ENCODE peak calls at places on chromosomes 11 and 22, in seven cellular contexts. K is WTC11, D is Caco-2, W is psoas muscle, F is endothelial cell, J is lower leg skin, B is HFFc6. I is an unnamed sample.
A peak's percentile ranks its signal among the peaks of the same experiment; 100 is the strongest.

GRCh38 chr11:62709262-62710000 is 2.0 kb downstream of the GNG3 start:
- DNase-seq in W (peak; percentile 97), J (peak; percentile 99), K (peak; percentile 96), B (peak; percentile 96), F (peak; percentile 88), D (no peak), I (peak; percentile 72)

GRCh38 chr11:117809236-117810055 is 12.4 kb upstream of the DSCAML1 start:
- DNase-seq in K (peak; percentile 74), B (peak; percentile 42), D (peak; percentile 88), F (peak; percentile 78), J (no peak), W (peak; percentile 63), I (peak; percentile 70)

GRCh38 chr22:44646668-44647067 is 55.3 kb upstream of the PRR5 start:
- DNase-seq in J (no peak), F (no peak), D (no peak), W (no peak), B (no peak), K (no peak), I (no peak)

GRCh38 chr11:130504317-130504716 is 55.9 kb downstream of the ADAMTS15 start:
- DNase-seq in J (no peak), B (no peak), D (no peak), W (no peak), K (no peak), F (no peak), I (no peak)

GRCh38 chr11:113261709-113262475 is 52.5 kb upstream of the TTC12 start:
- DNase-seq in F (no peak), B (peak; percentile 30), J (peak; percentile 45), K (no peak), D (no peak), W (no peak), I (no peak)

GRCh38 chr11:130999992-131000770 is 83.9 kb upstream of the SNX19 start:
- DNase-seq in J (no peak), F (no peak), W (no peak), B (peak; percentile 95), K (no peak), D (peak; percentile 57), I (peak; percentile 4)

GRCh38 chr11:1350086-1350725 is 39.5 kb upstream of the BRSK2 start:
- DNase-seq in F (no peak), K (no peak), J (no peak), W (no peak), B (no peak), D (no peak), I (no peak)

GRCh38 chr11:73298233-73298632 is 9.8 kb upstream of the ARHGEF17 start:
- DNase-seq in B (no peak), W (no peak), J (no peak), F (no peak), K (no peak), D (no peak), I (no peak)

GRCh38 chr11:283405-284080 is 5.3 kb downstream of the NLRP6 start:
- DNase-seq in D (no peak), W (no peak), F (no peak), K (no peak), J (peak; percentile 66), B (no peak), I (no peak)

GRCh38 chr11:16806791-16807190 is 68.3 kb downstream of the C11orf58 start:
- DNase-seq in F (no peak), B (no peak), W (peak; percentile 50), K (no peak), D (no peak), J (peak; percentile 86), I (no peak)

GRCh38 chr11:80955588-80955987 is 1514.8 kb upstream of the TENM4 start:
- DNase-seq in K (no peak), W (no peak), D (no peak), F (no peak), B (no peak), J (no peak), I (no peak)

GRCh38 chr11:82722236-82722635 is 11.4 kb downstream of the FAM181B start:
- DNase-seq in J (no peak), D (no peak), F (no peak), B (peak; percentile 43), K (no peak), W (no peak), I (no peak)

GRCh38 chr22:50717709-50718351 is 20.2 kb upstream of the ACR start:
- DNase-seq in W (no peak), K (no peak), D (no peak), B (no peak), J (no peak), F (no peak), I (no peak)

GRCh38 chr11:12235549-12235944 is 125.2 kb downstream of the MICAL2 start:
- DNase-seq in K (no peak), W (no peak), J (no peak), B (no peak), D (peak; percentile 52), F (no peak), I (no peak)

GRCh38 chr11:30106782-30107181 is 90.0 kb upstream of the KCNA4 start:
- DNase-seq in J (no peak), W (no peak), K (no peak), D (no peak), B (no peak), F (no peak), I (no peak)

GRCh38 chr11:56521955-56522354 is 21.1 kb downstream of the OR5M11 start:
- DNase-seq in D (peak; percentile 28), B (no peak), K (peak; percentile 16), W (no peak), J (no peak), F (no peak), I (peak; percentile 10)

GRCh38 chr11:68750988-68751325 is 363 bp downstream of the TESMIN start:
- DNase-seq in J (no peak), B (no peak), K (no peak), F (no peak), D (peak; percentile 22), W (no peak), I (no peak)

GRCh38 chr22:19524170-19525115 is at the start of gene CLDN5:
- DNase-seq in B (no peak), K (peak; percentile 72), D (no peak), W (no peak), J (no peak), F (peak; percentile 57), I (no peak)

GRCh38 chr11:3056296-3057068 is 741 bp downstream of the CARS1 start:
- DNase-seq in B (no peak), F (no peak), J (no peak), K (no peak), W (no peak), D (peak; percentile 19), I (peak; percentile 17)

GRCh38 chr22:26416670-26417270 is 12.3 kb upstream of the ASPHD2 start:
- DNase-seq in W (peak; percentile 39), J (no peak), F (no peak), D (peak; percentile 49), B (peak; percentile 68), K (peak; percentile 58), I (peak; percentile 17)

GRCh38 chr22:43800970-43801369 is 11.1 kb downstream of the EFCAB6 start:
- DNase-seq in K (no peak), W (no peak), F (no peak), D (no peak), B (no peak), J (no peak), I (no peak)

GRCh38 chr11:46675288-46675851 is 25.0 kb downstream of the ARHGAP1 start:
- DNase-seq in J (peak; percentile 92), K (no peak), F (no peak), B (peak; percentile 73), D (no peak), W (peak; percentile 69), I (no peak)

GRCh38 chr11:17859552-17859951 is 125.0 kb downstream of the KCNC1 start:
- DNase-seq in B (peak; percentile 6), J (no peak), K (no peak), F (no peak), D (no peak), W (no peak), I (no peak)
- TF ChIP-seq CTCF in B (no peak), J (no peak), K (no peak), F (no peak), D (no peak), W (no peak), I (no peak)

GRCh38 chr11:134562941-134563471 is 151.0 kb upstream of the B3GAT1 start:
- DNase-seq in D (no peak), W (no peak), J (peak; percentile 78), K (no peak), B (no peak), F (no peak), I (no peak)
- TF ChIP-seq CTCF in D (no peak), W (no peak), J (no peak), K (no peak), B (no peak), F (no peak), I (no peak)

DNA sequence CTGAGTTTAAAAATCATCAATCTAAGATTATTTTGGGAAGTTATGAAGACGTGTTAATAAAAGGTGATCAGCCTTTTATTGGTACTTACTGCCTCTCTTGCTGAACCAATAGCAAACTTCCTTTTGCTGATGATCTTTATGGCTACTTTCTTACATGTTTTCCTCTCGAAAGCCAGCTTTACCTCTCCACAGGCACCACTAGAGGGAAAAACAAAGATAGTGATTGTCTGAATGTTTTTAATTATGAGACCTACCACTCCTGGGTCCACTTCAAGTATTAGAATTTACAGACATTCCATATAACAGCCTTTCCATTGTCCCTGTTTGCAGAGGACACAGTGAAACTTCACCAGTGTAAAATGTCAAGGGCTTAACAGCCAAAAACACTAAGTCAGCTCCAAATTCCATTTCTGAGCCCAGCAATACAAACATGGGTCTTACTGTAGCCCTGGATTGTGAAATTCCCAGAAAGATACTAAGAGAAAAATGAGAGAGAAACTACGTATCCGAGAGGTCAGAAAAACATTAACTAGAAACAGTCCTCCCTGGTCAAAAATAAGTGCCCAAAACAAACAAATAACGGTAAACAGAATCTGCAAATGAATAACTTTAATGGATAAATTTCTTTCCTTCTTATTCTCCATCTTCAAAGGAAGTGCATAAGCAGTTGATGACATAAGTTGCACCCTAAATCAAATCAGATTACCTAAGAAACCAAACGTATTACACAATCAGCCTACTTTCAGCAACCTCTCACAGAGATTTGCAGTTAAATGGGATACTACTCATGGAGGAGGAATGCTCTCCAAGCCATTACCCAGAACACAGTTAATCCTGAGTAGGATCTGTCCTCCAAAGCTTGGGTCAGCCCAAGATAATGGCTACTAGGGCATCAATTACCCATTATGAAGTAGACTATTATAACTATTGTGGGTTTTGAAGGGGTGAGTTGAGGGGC is 29.5 kb downstream of the CHEK2 start:
- DNase-seq in W (no peak), D (peak; percentile 25), B (peak; percentile 95), K (no peak), F (no peak), J (no peak), I (no peak)
- TF ChIP-seq CTCF in W (no peak), D (peak; percentile 11), B (peak; percentile 58), K (no peak), F (no peak), J (no peak), I (no peak)

GRCh38 chr11:125235006-125235405 is 70.5 kb downstream of the PKNOX2 start:
- DNase-seq in K (no peak), F (no peak), J (no peak), W (no peak), D (no peak), B (no peak), I (no peak)

GRCh38 chr11:125229916-125230315 is 65.4 kb downstream of the PKNOX2 start:
- DNase-seq in B (no peak), D (no peak), J (no peak), F (no peak), W (no peak), K (no peak), I (no peak)

GRCh38 chr11:125236072-125236825 is 71.7 kb downstream of the PKNOX2 start:
- DNase-seq in F (no peak), K (no peak), W (no peak), B (no peak), J (no peak), D (no peak), I (no peak)

GRCh38 chr11:125233116-125233515 is 68.6 kb downstream of the PKNOX2 start:
- DNase-seq in B (no peak), K (no peak), J (no peak), F (no peak), W (no peak), D (no peak), I (no peak)

GRCh38 chr11:125233736-125234275 is 69.3 kb downstream of the PKNOX2 start:
- DNase-seq in B (no peak), W (no peak), K (no peak), D (no peak), J (no peak), F (no peak), I (no peak)
- TF ChIP-seq CTCF in B (no peak), W (no peak), K (no peak), D (no peak), J (no peak), F (no peak), I (no peak)

I was measured in Calu3.